ENCODE peak calls at places on chromosomes 4 and X, in four cellular contexts. Q is tibial nerve, U is gastrocnemius medialis, R is GM10248. M is an unnamed sample.

GRCh38 chrX:11641368-11641767 is 24.4 kb downstream of the ARHGAP6 start:
- DNase-seq in Q (no peak), U (no peak), R (no peak), M (no peak)

GRCh38 chrX:14916017-14916674 is 42.9 kb downstream of the MOSPD2 start:
- DNase-seq in U (no peak), Q (no peak), R (no peak), M (no peak)

GRCh38 chrX:70445876-70446275 is 1.2 kb downstream of the DLG3 start:
- DNase-seq in Q (no peak), U (no peak), R (no peak), M (no peak)

GRCh38 chr4:168655182-168655581 is 158.3 kb downstream of the PALLD start:
- DNase-seq in Q (no peak), U (no peak), R (no peak), M (no peak)

GRCh38 chrX:346034-346813 is 27.6 kb upstream of the GTPBP6 start:
- DNase-seq in Q (no peak), U (no peak), R (no peak), M (no peak)

GRCh38 chrX:138885886-138886285 is 174.4 kb upstream of the FGF13 start:
- DNase-seq in U (no peak), Q (no peak), R (no peak), M (no peak)

GRCh38 chr4:41360911-41361830 is 104.4 kb downstream of the UCHL1 start:
- DNase-seq in R (no peak), Q (no peak), U (peak; percentile 35), M (no peak)

GRCh38 chr4:147543039-147543438 is 62.1 kb downstream of the EDNRA start:
- DNase-seq in Q (no peak), R (no peak), U (no peak), M (no peak)

GRCh38 chrX:22730542-22730941 is 269.2 kb upstream of the DDX53 start:
- DNase-seq in Q (no peak), U (no peak), R (no peak), M (no peak)

GRCh38 chr4:126267689-126268088 is 952.9 kb downstream of the FAT4 start:
- DNase-seq in Q (no peak), U (no peak), R (no peak), M (no peak)

GRCh38 chr4:23897564-23898109 is 7.8 kb upstream of the PPARGC1A start:
- DNase-seq in R (no peak), Q (no peak), U (no peak), M (no peak)
- TF ChIP-seq CTCF in R (no peak), Q (no peak), U (no peak), M (no peak)

DNA sequence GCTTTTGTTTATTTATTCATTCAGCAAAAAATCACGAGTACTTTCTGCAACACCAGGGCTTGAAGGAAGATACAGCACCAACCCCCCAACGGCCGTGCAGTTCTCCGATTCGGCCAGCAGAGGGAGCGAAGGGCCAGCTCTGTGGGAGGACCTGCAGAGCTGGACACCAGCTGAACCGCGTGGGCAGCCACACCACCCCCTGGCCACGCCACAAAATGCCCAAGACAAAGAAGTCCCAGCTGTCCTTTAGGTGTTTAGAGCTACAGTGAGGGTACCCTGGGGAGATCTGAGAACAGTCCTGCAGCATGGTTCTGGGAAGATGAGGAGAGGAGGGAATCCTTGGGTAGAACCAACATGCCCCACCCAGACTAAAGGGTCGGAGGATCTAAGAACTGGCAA is 83.1 kb downstream of the RELL1 start:
- DNase-seq in R (peak; percentile 84), Q (peak; percentile 93), U (peak; percentile 63), M (peak; percentile 82)
- TF ChIP-seq CTCF in R (peak; percentile 93), Q (peak; percentile 99), U (peak; percentile 99), M (no peak)

DNA sequence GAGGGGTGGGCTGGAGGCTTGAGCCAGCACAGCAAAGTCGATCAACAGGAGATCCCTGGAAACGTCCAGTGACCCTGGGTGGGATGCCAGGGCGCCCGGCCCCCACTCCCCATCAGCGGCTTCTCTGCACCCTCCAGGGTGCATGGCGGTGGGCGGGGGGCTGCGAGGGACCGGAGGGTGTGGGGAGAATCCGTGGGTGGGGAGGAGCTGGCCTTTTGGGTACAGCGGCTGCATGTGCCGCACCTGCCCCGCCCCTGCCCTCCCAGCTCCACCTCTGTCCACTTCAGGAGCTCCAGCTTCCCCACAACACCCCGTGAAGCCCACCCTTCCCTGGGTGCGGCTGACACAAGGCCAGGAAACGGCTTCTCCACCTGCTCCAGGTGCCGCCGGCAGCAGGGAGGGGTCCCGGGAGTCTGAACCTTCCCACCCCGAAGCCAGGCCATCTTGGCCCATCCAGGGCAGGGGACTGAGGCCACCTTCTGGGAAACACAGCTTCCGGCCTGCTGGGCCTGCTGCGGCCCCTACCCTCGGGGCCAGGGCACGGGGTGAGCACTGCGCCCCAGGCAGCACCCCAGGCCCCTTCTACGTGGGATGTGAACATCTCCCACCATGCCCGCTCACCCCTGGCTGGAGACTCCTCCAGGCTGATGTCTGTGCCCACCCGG is 34.6 kb downstream of the CPLX1 start:
- DNase-seq in U (no peak), Q (no peak), R (no peak), M (no peak)
- TF ChIP-seq CTCF in U (no peak), Q (no peak), R (no peak), M (no peak)

DNA sequence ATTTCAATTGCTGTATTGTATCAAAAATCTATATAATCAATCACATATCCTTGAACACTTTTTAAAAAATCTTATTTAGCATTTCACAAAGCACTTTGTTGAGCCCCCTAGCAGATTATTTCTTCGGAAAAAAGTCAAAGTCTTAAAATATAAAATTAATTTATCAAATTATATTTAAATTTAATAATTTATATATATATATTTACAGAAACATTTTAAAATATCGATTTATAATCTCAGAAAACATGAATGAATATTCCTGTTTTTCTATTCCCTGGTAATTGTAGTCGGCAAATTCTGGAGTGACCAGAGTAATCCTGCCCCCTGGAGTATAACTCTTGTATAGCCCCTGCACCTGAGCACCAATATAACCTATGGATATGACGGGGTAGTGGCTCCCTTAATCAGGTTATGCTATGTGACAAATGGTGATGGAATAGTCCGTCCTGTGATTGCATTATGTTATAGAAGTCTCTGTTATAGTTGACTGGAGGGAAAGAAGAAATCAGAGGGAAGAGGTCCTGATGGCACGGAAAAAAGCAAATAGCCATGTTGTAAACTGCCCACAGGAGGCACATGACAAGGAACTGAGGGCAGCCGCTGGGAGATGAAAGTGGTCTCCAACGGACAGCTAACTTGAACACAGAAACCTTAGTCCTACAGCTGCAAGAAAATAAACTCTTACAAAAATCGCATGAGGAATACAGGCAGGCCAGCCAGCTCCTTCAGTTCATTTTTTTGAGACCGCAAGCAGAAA is 1092.3 kb downstream of the ARAP2 start:
- DNase-seq in R (no peak), U (no peak), Q (no peak), M (no peak)
- TF ChIP-seq CTCF in R (no peak), U (peak; percentile 13), Q (no peak), M (no peak)

GRCh38 chr4:68076194-68076593 is 53.5 kb downstream of the TMPRSS11F start:
- DNase-seq in R (no peak), Q (no peak), U (no peak), M (no peak)
- TF ChIP-seq CTCF in R (no peak), Q (no peak), U (no peak), M (no peak)

GRCh38 chrX:41293269-41293668 is 40.7 kb upstream of the DDX3X start:
- DNase-seq in R (no peak), Q (no peak), U (no peak), M (no peak)
- TF ChIP-seq CTCF in R (no peak), Q (no peak), U (no peak), M (no peak)

GRCh38 chr4:44674471-44674870 is 3.7 kb upstream of the GUF1 start:
- DNase-seq in Q (no peak), R (no peak), U (no peak), M (no peak)
- TF ChIP-seq CTCF in Q (no peak), R (no peak), U (no peak), M (no peak)

DNA sequence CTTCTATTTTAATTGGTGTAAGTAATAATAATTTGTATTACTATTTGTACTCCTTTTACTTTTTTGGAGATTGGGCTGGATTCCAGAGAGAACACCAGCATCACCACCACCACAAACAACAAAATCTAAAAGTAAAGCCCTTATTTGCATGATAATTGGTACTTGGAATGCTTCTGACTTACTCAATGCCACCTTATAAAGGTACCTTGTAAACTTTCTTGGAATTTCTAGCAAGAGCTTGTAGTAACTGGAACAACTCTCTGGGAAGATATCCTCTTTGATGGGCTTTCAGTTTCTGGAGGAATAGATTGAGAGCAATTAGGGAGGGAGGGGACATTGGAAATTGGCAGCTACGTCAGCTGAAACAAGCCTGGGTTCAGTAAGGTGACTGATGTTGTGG is 20.2 kb upstream of the PITX2 start:
- DNase-seq in Q (no peak), R (no peak), U (no peak), M (no peak)
- TF ChIP-seq CTCF in Q (no peak), R (no peak), U (no peak), M (no peak)

GRCh38 chr4:185640809-185641675 is 105.7 kb upstream of the PDLIM3 start:
- DNase-seq in Q (peak; percentile 70), U (no peak), R (peak; percentile 51), M (no peak)
- TF ChIP-seq CTCF in Q (peak; percentile 49), U (peak; percentile 27), R (peak; percentile 37), M (no peak)

M was measured in omental fat pad.